ENCODE peak calls at places on chromosome 2, in nine cellular contexts. One of them, this sample, is unnamed.

GRCh38 chr2:150133623-150134022 is 353.8 kb downstream of the RND3 start:
- DNase-seq in body of pancreas: no peak
- DNase-seq in NCI-H2029 treated with DMSO at 0.1 percent for 48 hours: no peak
- DNase-seq in left cardiac atrium: no peak
- DNase-seq in T-helper 9 cell: no peak
- DNase-seq in M059J: peak; percentile 94
- DNase-seq in astrocyte of the spinal cord: peak; percentile 91
- DNase-seq in amniotic stem cell: peak; percentile 68
- DNase-seq in GM06990: peak; percentile 43
- DNase-seq in this sample: peak; percentile 21

GRCh38 chr2:241844831-241845578 is 13.7 kb downstream of the PDCD1 start:
- DNase-seq in body of pancreas: no peak
- DNase-seq in left cardiac atrium: peak; percentile 10
- DNase-seq in M059J: no peak
- DNase-seq in GM06990: peak; percentile 16
- DNase-seq in NCI-H2029 treated with DMSO at 0.1 percent for 48 hours: no peak
- DNase-seq in astrocyte of the spinal cord: no peak
- DNase-seq in T-helper 9 cell: no peak
- DNase-seq in amniotic stem cell: no peak
- DNase-seq in this sample: no peak

GRCh38 chr2:740446-741293 is 63.5 kb upstream of the TMEM18 start:
- DNase-seq in NCI-H2029 treated with DMSO at 0.1 percent for 48 hours: peak; percentile 98
- DNase-seq in GM06990: peak; percentile 75
- DNase-seq in T-helper 9 cell: peak; percentile 36
- DNase-seq in astrocyte of the spinal cord: peak; percentile 99
- DNase-seq in left cardiac atrium: peak; percentile 88
- DNase-seq in amniotic stem cell: peak; percentile 91
- DNase-seq in M059J: peak; percentile 95
- DNase-seq in body of pancreas: peak; percentile 91
- DNase-seq in this sample: peak; percentile 79

GRCh38 chr2:196840171-196840570 is 31.0 kb upstream of the C2orf66 start:
- DNase-seq in left cardiac atrium: no peak
- DNase-seq in amniotic stem cell: no peak
- DNase-seq in GM06990: no peak
- DNase-seq in T-helper 9 cell: no peak
- DNase-seq in body of pancreas: no peak
- DNase-seq in M059J: peak; percentile 55
- DNase-seq in astrocyte of the spinal cord: no peak
- DNase-seq in NCI-H2029 treated with DMSO at 0.1 percent for 48 hours: no peak
- DNase-seq in this sample: no peak

GRCh38 chr2:8615252-8616083 is 66.4 kb upstream of the ID2 start:
- DNase-seq in left cardiac atrium: peak; percentile 59
- DNase-seq in NCI-H2029 treated with DMSO at 0.1 percent for 48 hours: no peak
- DNase-seq in GM06990: no peak
- DNase-seq in amniotic stem cell: no peak
- DNase-seq in body of pancreas: no peak
- DNase-seq in T-helper 9 cell: no peak
- DNase-seq in M059J: no peak
- DNase-seq in astrocyte of the spinal cord: no peak
- DNase-seq in this sample: no peak

GRCh38 chr2:233798335-233799086 is 20.4 kb downstream of the MROH2A start:
- DNase-seq in M059J: no peak
- DNase-seq in body of pancreas: no peak
- DNase-seq in NCI-H2029 treated with DMSO at 0.1 percent for 48 hours: no peak
- DNase-seq in amniotic stem cell: no peak
- DNase-seq in left cardiac atrium: no peak
- DNase-seq in GM06990: no peak
- DNase-seq in T-helper 9 cell: no peak
- DNase-seq in astrocyte of the spinal cord: no peak
- DNase-seq in this sample: no peak

GRCh38 chr2:208501217-208501616 is 94.6 kb downstream of the PTH2R start:
- DNase-seq in T-helper 9 cell: no peak
- DNase-seq in GM06990: no peak
- DNase-seq in body of pancreas: no peak
- DNase-seq in left cardiac atrium: no peak
- DNase-seq in NCI-H2029 treated with DMSO at 0.1 percent for 48 hours: no peak
- DNase-seq in M059J: no peak
- DNase-seq in astrocyte of the spinal cord: no peak
- DNase-seq in amniotic stem cell: no peak
- DNase-seq in this sample: no peak

GRCh38 chr2:195202163-195202845 is 454.7 kb upstream of the SLC39A10 start:
- DNase-seq in body of pancreas: no peak
- DNase-seq in NCI-H2029 treated with DMSO at 0.1 percent for 48 hours: no peak
- DNase-seq in M059J: peak; percentile 61
- DNase-seq in T-helper 9 cell: no peak
- DNase-seq in astrocyte of the spinal cord: peak; percentile 60
- DNase-seq in GM06990: no peak
- DNase-seq in left cardiac atrium: no peak
- DNase-seq in amniotic stem cell: no peak
- DNase-seq in this sample: no peak

GRCh38 chr2:71101656-71102055 is 28.4 kb downstream of the MCEE start:
- DNase-seq in T-helper 9 cell: no peak
- DNase-seq in amniotic stem cell: peak; percentile 8
- DNase-seq in body of pancreas: no peak
- DNase-seq in NCI-H2029 treated with DMSO at 0.1 percent for 48 hours: no peak
- DNase-seq in M059J: peak; percentile 88
- DNase-seq in left cardiac atrium: no peak
- DNase-seq in GM06990: no peak
- DNase-seq in astrocyte of the spinal cord: peak; percentile 96
- DNase-seq in this sample: no peak

GRCh38 chr2:109662889-109663288 is 48.7 kb downstream of the SOWAHC start:
- DNase-seq in body of pancreas: no peak
- DNase-seq in T-helper 9 cell: no peak
- DNase-seq in amniotic stem cell: no peak
- DNase-seq in M059J: no peak
- DNase-seq in astrocyte of the spinal cord: no peak
- DNase-seq in left cardiac atrium: no peak
- DNase-seq in GM06990: no peak
- DNase-seq in NCI-H2029 treated with DMSO at 0.1 percent for 48 hours: no peak
- DNase-seq in this sample: no peak

GRCh38 chr2:122451040-122451439 is 695.6 kb downstream of the TSN start:
- DNase-seq in left cardiac atrium: no peak
- DNase-seq in astrocyte of the spinal cord: peak; percentile 0
- DNase-seq in M059J: peak; percentile 5
- DNase-seq in body of pancreas: peak; percentile 23
- DNase-seq in T-helper 9 cell: no peak
- DNase-seq in NCI-H2029 treated with DMSO at 0.1 percent for 48 hours: peak; percentile 4
- DNase-seq in GM06990: no peak
- DNase-seq in amniotic stem cell: no peak
- DNase-seq in this sample: peak; percentile 5

GRCh38 chr2:96530474-96531357 is 5.8 kb upstream of the ARID5A start:
- DNase-seq in T-helper 9 cell: no peak
- DNase-seq in GM06990: no peak
- DNase-seq in M059J: no peak
- DNase-seq in amniotic stem cell: no peak
- DNase-seq in NCI-H2029 treated with DMSO at 0.1 percent for 48 hours: no peak
- DNase-seq in left cardiac atrium: no peak
- DNase-seq in astrocyte of the spinal cord: no peak
- DNase-seq in body of pancreas: no peak
- DNase-seq in this sample: no peak

GRCh38 chr2:239977111-239977510 is 48.0 kb downstream of the NDUFA10 start:
- DNase-seq in NCI-H2029 treated with DMSO at 0.1 percent for 48 hours: no peak
- DNase-seq in left cardiac atrium: no peak
- DNase-seq in astrocyte of the spinal cord: no peak
- DNase-seq in body of pancreas: no peak
- DNase-seq in amniotic stem cell: no peak
- DNase-seq in T-helper 9 cell: no peak
- DNase-seq in M059J: no peak
- DNase-seq in GM06990: no peak
- DNase-seq in this sample: no peak

GRCh38 chr2:80715433-80715832 is 410.9 kb upstream of the LRRTM1 start:
- DNase-seq in astrocyte of the spinal cord: no peak
- DNase-seq in GM06990: no peak
- DNase-seq in T-helper 9 cell: no peak
- DNase-seq in amniotic stem cell: no peak
- DNase-seq in body of pancreas: no peak
- DNase-seq in NCI-H2029 treated with DMSO at 0.1 percent for 48 hours: no peak
- DNase-seq in left cardiac atrium: no peak
- DNase-seq in M059J: no peak
- DNase-seq in this sample: no peak

GRCh38 chr2:20443276-20443920 is 3.5 kb upstream of the RHOB start:
- DNase-seq in body of pancreas: peak; percentile 68
- DNase-seq in GM06990: no peak
- DNase-seq in astrocyte of the spinal cord: peak; percentile 70
- DNase-seq in NCI-H2029 treated with DMSO at 0.1 percent for 48 hours: peak; percentile 23
- DNase-seq in M059J: peak; percentile 61
- DNase-seq in left cardiac atrium: no peak
- DNase-seq in amniotic stem cell: no peak
- DNase-seq in T-helper 9 cell: no peak
- DNase-seq in this sample: peak; percentile 54

GRCh38 chr2:33505966-33506365 is 29.5 kb downstream of the RASGRP3 start:
- DNase-seq in body of pancreas: no peak
- DNase-seq in NCI-H2029 treated with DMSO at 0.1 percent for 48 hours: no peak
- DNase-seq in amniotic stem cell: no peak
- DNase-seq in GM06990: no peak
- DNase-seq in M059J: no peak
- DNase-seq in astrocyte of the spinal cord: peak; percentile 26
- DNase-seq in left cardiac atrium: no peak
- DNase-seq in T-helper 9 cell: no peak
- DNase-seq in this sample: no peak

GRCh38 chr2:11129598-11130449 is 25.4 kb upstream of the SLC66A3 start:
- DNase-seq in body of pancreas: peak; percentile 93
- DNase-seq in amniotic stem cell: no peak
- DNase-seq in astrocyte of the spinal cord: no peak
- DNase-seq in left cardiac atrium: peak; percentile 61
- DNase-seq in NCI-H2029 treated with DMSO at 0.1 percent for 48 hours: no peak
- DNase-seq in M059J: no peak
- DNase-seq in GM06990: peak; percentile 74
- DNase-seq in T-helper 9 cell: peak; percentile 76
- DNase-seq in this sample: peak; percentile 82

GRCh38 chr2:48161632-48162031 is 255.3 kb upstream of the FBXO11 start:
- DNase-seq in GM06990: no peak
- DNase-seq in body of pancreas: no peak
- DNase-seq in NCI-H2029 treated with DMSO at 0.1 percent for 48 hours: no peak
- DNase-seq in left cardiac atrium: no peak
- DNase-seq in astrocyte of the spinal cord: no peak
- DNase-seq in T-helper 9 cell: no peak
- DNase-seq in M059J: no peak
- DNase-seq in amniotic stem cell: no peak
- DNase-seq in this sample: no peak

GRCh38 chr2:12045864-12046291 is 299.4 kb downstream of the LPIN1 start:
- DNase-seq in GM06990: peak; percentile 60
- DNase-seq in amniotic stem cell: no peak
- DNase-seq in astrocyte of the spinal cord: no peak
- DNase-seq in M059J: no peak
- DNase-seq in body of pancreas: peak; percentile 29
- DNase-seq in NCI-H2029 treated with DMSO at 0.1 percent for 48 hours: no peak
- DNase-seq in left cardiac atrium: no peak
- DNase-seq in T-helper 9 cell: no peak
- DNase-seq in this sample: peak; percentile 30

GRCh38 chr2:216006164-216006663 is 7.1 kb downstream of the MREG start:
- DNase-seq in GM06990: peak; percentile 63
- DNase-seq in amniotic stem cell: no peak
- DNase-seq in M059J: peak; percentile 91
- DNase-seq in left cardiac atrium: no peak
- DNase-seq in body of pancreas: no peak
- DNase-seq in T-helper 9 cell: no peak
- DNase-seq in astrocyte of the spinal cord: no peak
- DNase-seq in NCI-H2029 treated with DMSO at 0.1 percent for 48 hours: no peak
- DNase-seq in this sample: no peak

GRCh38 chr2:189669913-189670312 is 4.6 kb upstream of the ANKAR start:
- DNase-seq in left cardiac atrium: no peak
- DNase-seq in GM06990: no peak
- DNase-seq in M059J: no peak
- DNase-seq in T-helper 9 cell: no peak
- DNase-seq in astrocyte of the spinal cord: no peak
- DNase-seq in NCI-H2029 treated with DMSO at 0.1 percent for 48 hours: no peak
- DNase-seq in body of pancreas: no peak
- DNase-seq in amniotic stem cell: no peak
- DNase-seq in this sample: no peak

GRCh38 chr2:97996679-97997078 is 931 bp upstream of the TMEM131 start:
- DNase-seq in body of pancreas: peak; percentile 6
- DNase-seq in astrocyte of the spinal cord: no peak
- DNase-seq in NCI-H2029 treated with DMSO at 0.1 percent for 48 hours: no peak
- DNase-seq in amniotic stem cell: no peak
- DNase-seq in GM06990: no peak
- DNase-seq in M059J: no peak
- DNase-seq in T-helper 9 cell: no peak
- DNase-seq in left cardiac atrium: no peak
- DNase-seq in this sample: no peak

GRCh38 chr2:19611491-19612332 is 253.3 kb upstream of the OSR1 start:
- DNase-seq in M059J: peak; percentile 99
- DNase-seq in NCI-H2029 treated with DMSO at 0.1 percent for 48 hours: no peak
- DNase-seq in astrocyte of the spinal cord: peak; percentile 99
- DNase-seq in amniotic stem cell: peak; percentile 86
- DNase-seq in body of pancreas: no peak
- DNase-seq in T-helper 9 cell: no peak
- DNase-seq in GM06990: no peak
- DNase-seq in left cardiac atrium: no peak
- DNase-seq in this sample: no peak

GRCh38 chr2:8581048-8581561 is 100.8 kb upstream of the ID2 start:
- DNase-seq in NCI-H2029 treated with DMSO at 0.1 percent for 48 hours: no peak
- DNase-seq in astrocyte of the spinal cord: no peak
- DNase-seq in left cardiac atrium: no peak
- DNase-seq in GM06990: no peak
- DNase-seq in T-helper 9 cell: no peak
- DNase-seq in body of pancreas: no peak
- DNase-seq in M059J: no peak
- DNase-seq in amniotic stem cell: no peak
- DNase-seq in this sample: no peak

GRCh38 chr2:133972297-133972696 is 281.6 kb upstream of the MGAT5 start:
- DNase-seq in NCI-H2029 treated with DMSO at 0.1 percent for 48 hours: no peak
- DNase-seq in GM06990: no peak
- DNase-seq in amniotic stem cell: no peak
- DNase-seq in T-helper 9 cell: no peak
- DNase-seq in M059J: no peak
- DNase-seq in body of pancreas: no peak
- DNase-seq in left cardiac atrium: no peak
- DNase-seq in astrocyte of the spinal cord: no peak
- DNase-seq in this sample: no peak

GRCh38 chr2:10395893-10396292 is 52.2 kb downstream of the ODC1 start:
- DNase-seq in amniotic stem cell: no peak
- DNase-seq in NCI-H2029 treated with DMSO at 0.1 percent for 48 hours: no peak
- DNase-seq in GM06990: no peak
- DNase-seq in left cardiac atrium: no peak
- DNase-seq in astrocyte of the spinal cord: no peak
- DNase-seq in M059J: no peak
- DNase-seq in body of pancreas: no peak
- DNase-seq in T-helper 9 cell: no peak
- DNase-seq in this sample: no peak

GRCh38 chr2:54065411-54065810 is 50.0 kb upstream of the ACYP2 start:
- DNase-seq in amniotic stem cell: peak; percentile 94
- DNase-seq in GM06990: no peak
- DNase-seq in body of pancreas: no peak
- DNase-seq in T-helper 9 cell: no peak
- DNase-seq in M059J: peak; percentile 94
- DNase-seq in left cardiac atrium: no peak
- DNase-seq in astrocyte of the spinal cord: peak; percentile 91
- DNase-seq in NCI-H2029 treated with DMSO at 0.1 percent for 48 hours: no peak
- DNase-seq in this sample: no peak

GRCh38 chr2:119814216-119814615 is 54.5 kb downstream of the PTPN4 start:
- DNase-seq in left cardiac atrium: no peak
- DNase-seq in T-helper 9 cell: no peak
- DNase-seq in GM06990: no peak
- DNase-seq in M059J: no peak
- DNase-seq in NCI-H2029 treated with DMSO at 0.1 percent for 48 hours: no peak
- DNase-seq in amniotic stem cell: no peak
- DNase-seq in body of pancreas: no peak
- DNase-seq in astrocyte of the spinal cord: no peak
- DNase-seq in this sample: no peak

This sample was measured in GM13976.